ENCODE peak calls at places on chromosomes 5 and 9, in seven cellular contexts. H is dorsolateral prefrontal cortex, O is aorta, G is stomach, B is GM23338, C is upper lobe of right lung, Q is heart left ventricle. L is an unnamed sample.

GRCh38 chr9:132894343-132894742 is 15.6 kb downstream of the SPACA9 start:
- DNase-seq in H (peak; percentile 8), O (no peak), G (peak; percentile 44), B (no peak), C (no peak), Q (no peak), L (no peak)

GRCh38 chr9:115328228-115328627 is 210.3 kb upstream of the TNC start:
- DNase-seq in H (no peak), O (peak; percentile 77), G (no peak), B (no peak), C (no peak), Q (peak; percentile 34), L (no peak)

GRCh38 chr5:64947801-64948200 is 179.1 kb downstream of the CWC27 start:
- DNase-seq in H (no peak), O (no peak), G (no peak), B (no peak), C (no peak), Q (no peak), L (no peak)

GRCh38 chr5:152063004-152063403 is 138.4 kb upstream of the GLRA1 start:
- DNase-seq in H (no peak), O (no peak), G (no peak), B (no peak), C (no peak), Q (no peak), L (no peak)

GRCh38 chr5:123367739-123368138 is 55.5 kb downstream of the CEP120 start:
- DNase-seq in H (no peak), O (no peak), G (no peak), B (peak; percentile 39), C (no peak), Q (no peak), L (no peak)

GRCh38 chr9:125137200-125137599 is 6.1 kb downstream of the SCAI start:
- DNase-seq in H (no peak), O (no peak), G (no peak), B (no peak), C (no peak), Q (no peak), L (no peak)

GRCh38 chr5:139795074-139796001 is at the start of gene PSD2:
- DNase-seq in H (no peak), O (peak; percentile 83), G (peak; percentile 39), B (peak; percentile 83), C (no peak), Q (no peak), L (peak; percentile 73)

GRCh38 chr5:6003040-6003825 is 375.1 kb downstream of the MED10 start:
- DNase-seq in H (no peak), O (no peak), G (no peak), B (no peak), C (no peak), Q (no peak), L (no peak)

GRCh38 chr9:34190996-34191892 is 12.4 kb downstream of the UBAP1 start:
- DNase-seq in H (no peak), O (no peak), G (no peak), B (peak; percentile 55), C (no peak), Q (no peak), L (no peak)

GRCh38 chr9:113632776-113633590 is 169.5 kb downstream of the RGS3 start:
- DNase-seq in H (no peak), O (peak; percentile 58), G (no peak), B (no peak), C (peak; percentile 45), Q (no peak), L (no peak)

GRCh38 chr5:1670342-1670741 is 129.3 kb downstream of the MRPL36 start:
- DNase-seq in H (no peak), O (peak; percentile 34), G (no peak), B (no peak), C (no peak), Q (no peak), L (no peak)

GRCh38 chr5:158700997-158701391 is 398.7 kb downstream of the EBF1 start:
- DNase-seq in H (no peak), O (no peak), G (no peak), B (peak; percentile 16), C (no peak), Q (no peak), L (no peak)

GRCh38 chr9:20492772-20493171 is 129.5 kb downstream of the MLLT3 start:
- DNase-seq in H (no peak), O (no peak), G (no peak), B (no peak), C (no peak), Q (no peak), L (no peak)

GRCh38 chr9:77475641-77476473 is 172.3 kb downstream of the GNA14 start:
- DNase-seq in H (no peak), O (no peak), G (no peak), B (peak; percentile 35), C (no peak), Q (no peak), L (no peak)

GRCh38 chr9:130665431-130666392 is 1.3 kb downstream of the PRDM12 start:
- DNase-seq in H (no peak), O (no peak), G (no peak), B (peak; percentile 76), C (no peak), Q (no peak), L (no peak)

GRCh38 chr5:168987540-168988300 is 313.2 kb downstream of the SLIT3 start:
- DNase-seq in H (peak; percentile 86), O (peak; percentile 89), G (peak; percentile 87), B (peak; percentile 90), C (peak; percentile 76), Q (peak; percentile 46), L (peak; percentile 39)

GRCh38 chr5:18216016-18216415 is 581.8 kb downstream of the TAF11L14 start:
- DNase-seq in H (no peak), O (no peak), G (no peak), B (no peak), C (no peak), Q (no peak), L (no peak)

GRCh38 chr9:137689745-137690529 is 71.1 kb downstream of the EHMT1 start:
- DNase-seq in H (no peak), O (no peak), G (no peak), B (no peak), C (no peak), Q (no peak), L (no peak)

GRCh38 chr5:72988769-72989168 is 32.9 kb downstream of the FCHO2 start:
- DNase-seq in H (no peak), O (no peak), G (no peak), B (no peak), C (no peak), Q (no peak), L (no peak)

GRCh38 chr9:107488400-107489143 is 997 bp downstream of the KLF4 start:
- DNase-seq in H (no peak), O (peak; percentile 90), G (peak; percentile 56), B (peak; percentile 50), C (peak; percentile 91), Q (peak; percentile 70), L (peak; percentile 81)

GRCh38 chr9:125752070-125752628 is 5.0 kb downstream of the PBX3 start:
- DNase-seq in H (no peak), O (no peak), G (no peak), B (peak; percentile 43), C (no peak), Q (no peak), L (no peak)

GRCh38 chr5:125394661-125395280 is 648.3 kb upstream of the ZNF608 start:
- DNase-seq in H (no peak), O (no peak), G (no peak), B (no peak), C (no peak), Q (no peak), L (no peak)

GRCh38 chr9:137046094-137046787 is at the start of gene NPDC1:
- DNase-seq in H (peak; percentile 71), O (peak; percentile 93), G (peak; percentile 90), B (peak; percentile 95), C (peak; percentile 89), Q (peak; percentile 83), L (peak; percentile 90)

GRCh38 chr5:139147743-139148079 is 50.5 kb downstream of the SIL1 start:
- DNase-seq in H (no peak), O (peak; percentile 88), G (peak; percentile 83), B (no peak), C (peak; percentile 72), Q (peak; percentile 69), L (peak; percentile 78)

GRCh38 chr9:115882911-115883310 is 270.7 kb upstream of the PAPPA start:
- DNase-seq in H (no peak), O (no peak), G (no peak), B (no peak), C (no peak), Q (no peak), L (no peak)

GRCh38 chr5:43997647-43998251 is 391.5 kb downstream of the FGF10 start:
- DNase-seq in H (no peak), O (no peak), G (no peak), B (no peak), C (no peak), Q (no peak), L (no peak)

GRCh38 chr5:145204741-145205140 is 630.4 kb downstream of the PRELID2 start:
- DNase-seq in H (no peak), O (no peak), G (peak; percentile 47), B (no peak), C (no peak), Q (no peak), L (no peak)

GRCh38 chr5:111143910-111144309 is 51.8 kb downstream of the WDR36 start:
- DNase-seq in H (no peak), O (peak; percentile 84), G (no peak), B (no peak), C (no peak), Q (peak; percentile 71), L (peak; percentile 11)

GRCh38 chr5:36600847-36601527 is 5.4 kb upstream of the SLC1A3 start:
- DNase-seq in H (no peak), O (no peak), G (no peak), B (no peak), C (no peak), Q (no peak), L (no peak)

GRCh38 chr5:62046191-62046590 is 259.8 kb upstream of the KIF2A start:
- DNase-seq in H (no peak), O (no peak), G (no peak), B (no peak), C (no peak), Q (no peak), L (no peak)
- H3K27me3 ChIP-seq in H (no peaks in the 10 kb centered on the region), O (no peaks in the 10 kb centered on the region), G (no peaks in the 10 kb centered on the region), B (peaks cover 8% of the 10 kb centered on the region), C (no peaks in the 10 kb centered on the region), Q (no peaks in the 10 kb centered on the region), L (no peaks in the 10 kb centered on the region)

DNA sequence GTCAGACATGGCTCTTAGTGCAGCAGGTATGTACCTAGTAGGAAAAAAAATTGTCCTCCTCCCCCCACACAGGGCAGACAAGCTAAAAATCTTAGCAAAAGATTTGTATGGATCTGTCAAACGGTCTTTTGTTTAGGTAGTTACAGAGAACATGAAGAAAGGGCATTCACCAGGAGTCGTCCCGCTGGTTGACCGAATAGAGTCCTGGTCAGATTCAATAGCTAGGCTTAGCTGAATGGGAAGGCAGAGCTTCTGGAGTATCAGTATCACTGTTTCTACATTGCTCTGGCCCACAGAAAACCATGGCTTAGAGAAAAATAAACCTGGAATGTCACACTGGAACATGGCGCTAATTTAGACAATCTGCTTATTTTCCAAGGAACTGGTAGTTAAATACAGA is 642.3 kb downstream of the PTPRD start:
- DNase-seq in H (no peak), O (no peak), G (no peak), B (no peak), C (no peak), Q (no peak), L (no peak)
- H3K27me3 ChIP-seq in H (no peaks in the 10 kb centered on the region), O (no peaks in the 10 kb centered on the region), G (no peaks in the 10 kb centered on the region), B (no peaks in the 10 kb centered on the region), C (no peaks in the 10 kb centered on the region), Q (no peaks in the 10 kb centered on the region), L (no peaks in the 10 kb centered on the region)

GRCh38 chr9:134224130-134224826 is 59.9 kb upstream of the RNU6ATAC start:
- DNase-seq in H (no peak), O (peak; percentile 52), G (no peak), B (no peak), C (peak; percentile 49), Q (peak; percentile 11), L (no peak)
- H3K27me3 ChIP-seq in H (no peaks in the 10 kb centered on the region), O (no peaks in the 10 kb centered on the region), G (peaks cover 23% of the 10 kb centered on the region), B (no peaks in the 10 kb centered on the region), C (no peaks in the 10 kb centered on the region), Q (no peaks in the 10 kb centered on the region), L (no peaks in the 10 kb centered on the region)

GRCh38 chr5:150190503-150190973 is 676 bp downstream of the SLC6A7 start:
- DNase-seq in H (no peak), O (no peak), G (no peak), B (peak; percentile 43), C (no peak), Q (no peak), L (no peak)
- H3K27me3 ChIP-seq in H (peaks cover 11% of the 10 kb centered on the region), O (no peaks in the 10 kb centered on the region), G (peaks cover 48% of the 10 kb centered on the region), B (peaks cover 63% of the 10 kb centered on the region), C (peaks cover 22% of the 10 kb centered on the region), Q (peaks cover 12% of the 10 kb centered on the region), L (peaks cover 3% of the 10 kb centered on the region)